ENCODE peak calls at places on chromosomes 2 and 18, in five cellular contexts. L is transverse colon; F is stimulated activated CD4-positive, alpha-beta T cell treated with anti-CD3 and anti-CD28 coated beads, Interleukin-4, amount 100 ng/mL, for 24 hours; Q is mucosa of descending colon; K is substantia nigra. Z is an unnamed sample.

GRCh38 chr18:58263733-58264469 is 219.9 kb downstream of the NEDD4L start:
- DNase-seq in Q (no peak), L (no peak), K (no peak), F (no peak), Z (no peak)

GRCh38 chr2:218326315-218326714 is 30.3 kb upstream of the CATIP start:
- DNase-seq in F (no peak), L (no peak), K (no peak), Q (no peak), Z (no peak)

GRCh38 chr2:156329031-156329921 is 3.2 kb downstream of the NR4A2 start:
- DNase-seq in L (no peak), K (no peak), F (no peak), Q (no peak), Z (no peak)

GRCh38 chr2:160005908-160006307 is 56.5 kb downstream of the PLA2R1 start:
- DNase-seq in K (no peak), F (no peak), Q (no peak), L (no peak), Z (no peak)

GRCh38 chr2:177784449-177784845 is 288.1 kb downstream of the PDE11A start:
- DNase-seq in K (no peak), F (no peak), Q (no peak), L (no peak), Z (no peak)

GRCh38 chr18:48018806-48019295 is 88.4 kb upstream of the SMAD2 start:
- DNase-seq in K (no peak), F (no peak), L (no peak), Q (no peak), Z (no peak)

GRCh38 chr2:121090088-121090715 is 194.8 kb downstream of the TFCP2L1 start:
- DNase-seq in K (no peak), L (no peak), F (no peak), Q (no peak), Z (no peak)

GRCh38 chr2:30394096-30394495 is 53.0 kb upstream of the LCLAT1 start:
- DNase-seq in F (no peak), K (no peak), L (no peak), Q (no peak), Z (no peak)

GRCh38 chr2:195320416-195320973 is 336.5 kb upstream of the SLC39A10 start:
- DNase-seq in L (no peak), Q (no peak), K (no peak), F (no peak), Z (no peak)

GRCh38 chr2:213216461-213216860 is 65.0 kb upstream of the IKZF2 start:
- DNase-seq in L (no peak), F (no peak), Q (no peak), K (no peak), Z (no peak)

Z was measured in neural crest cell.